ENCODE peak calls at places on chromosome 20, in seven cellular contexts. N, O, R, W, Z, S and P are unnamed samples.

GRCh38 chr20:17706632-17707031 is 6.9 kb downstream of the BANF2 start:
- DNase-seq in N (no peak), O (no peak), S (no peak), Z (no peak), R (no peak), W (no peak), P (no peak)

GRCh38 chr20:24560571-24561485 is 91.4 kb downstream of the SYNDIG1 start:
- DNase-seq in N (peak), Z (no peak), S (no peak), R (no peak), O (no peak), W (no peak), P (no peak)

GRCh38 chr20:25058797-25059486 is 1.0 kb upstream of the ACSS1 start:
- DNase-seq in R (peak), O (no peak), N (no peak), W (no peak), Z (peak), S (no peak), P (no peak)

GRCh38 chr20:63808145-63808724 is 22.8 kb downstream of the ZBTB46 start:
- DNase-seq in R (no peak), Z (no peak), N (no peak), W (no peak), S (no peak), O (no peak), P (no peak)

GRCh38 chr20:33656783-33657703 is 5.1 kb upstream of the C20orf144 start:
- DNase-seq in W (no peak), R (no peak), S (no peak), N (no peak), Z (no peak), O (no peak), P (no peak)

GRCh38 chr20:14600527-14600926 is 263.1 kb upstream of the FLRT3 start:
- DNase-seq in S (no peak), R (no peak), N (no peak), W (no peak), Z (no peak), O (no peak), P (no peak)

GRCh38 chr20:24684421-24684871 is 215.0 kb downstream of the SYNDIG1 start:
- DNase-seq in S (no peak), Z (no peak), R (no peak), O (no peak), N (no peak), W (no peak), P (no peak)

GRCh38 chr20:3663031-3663701 is at the start of gene GFRA4:
- DNase-seq in R (no peak), W (no peak), O (no peak), S (no peak), Z (peak), N (no peak), P (no peak)

GRCh38 chr20:53270792-53271375 is 298.7 kb downstream of the TSHZ2 start:
- DNase-seq in O (no peak), S (no peak), N (no peak), R (no peak), Z (no peak), W (no peak), P (no peak)

GRCh38 chr20:20188647-20189046 is 136.3 kb downstream of the CFAP61 start:
- DNase-seq in O (no peak), Z (no peak), W (no peak), R (no peak), S (no peak), N (no peak), P (no peak)

GRCh38 chr20:33526769-33527168 is 36.9 kb downstream of the CBFA2T2 start:
- DNase-seq in N (no peak), O (no peak), W (no peak), S (no peak), R (no peak), Z (no peak), P (no peak)

GRCh38 chr20:49460916-49461315 is 21.6 kb downstream of the KCNB1 start:
- DNase-seq in W (no peak), S (no peak), Z (no peak), R (no peak), O (no peak), N (peak), P (no peak)

GRCh38 chr20:55582498-55582897 is 422.8 kb downstream of the CBLN4 start:
- DNase-seq in R (no peak), W (no peak), Z (no peak), O (no peak), S (no peak), N (no peak), P (no peak)

GRCh38 chr20:41182296-41183212 is 45.2 kb downstream of the PLCG1 start:
- DNase-seq in N (peak), O (no peak), Z (no peak), R (no peak), W (no peak), S (peak), P (no peak)

GRCh38 chr20:41316009-41316408 is 1.5 kb downstream of the ZHX3 start:
- DNase-seq in N (no peak), R (peak), W (no peak), S (no peak), O (no peak), Z (no peak), P (no peak)

GRCh38 chr20:63099426-63100267 is 92.9 kb upstream of the BHLHE23 start:
- DNase-seq in Z (no peak), R (no peak), O (no peak), N (no peak), S (no peak), W (no peak), P (no peak)

GRCh38 chr20:46588532-46589509 is 38.4 kb upstream of the OCSTAMP start:
- DNase-seq in N (no peak), O (no peak), W (no peak), R (no peak), Z (no peak), S (no peak), P (no peak)

GRCh38 chr20:9040874-9041524 is 27.9 kb upstream of the PLCB4 start:
- DNase-seq in N (no peak), W (no peak), S (no peak), Z (no peak), O (no peak), R (no peak), P (no peak)

GRCh38 chr20:63471719-63472158 is 716 bp downstream of the KCNQ2 start:
- DNase-seq in N (no peak), S (no peak), W (no peak), R (no peak), Z (peak), O (no peak), P (no peak)

GRCh38 chr20:62214067-62214466 is 6.0 kb downstream of the HRH3 start:
- DNase-seq in W (no peak), N (no peak), S (no peak), R (no peak), Z (no peak), O (no peak), P (no peak)

GRCh38 chr20:57403216-57403615 is 12.0 kb downstream of the RBM38 start:
- DNase-seq in N (no peak), W (no peak), R (no peak), O (no peak), Z (no peak), S (no peak), P (no peak)

GRCh38 chr20:8246153-8246552 is 114.1 kb downstream of the PLCB1 start:
- DNase-seq in N (no peak), Z (no peak), R (no peak), O (no peak), S (no peak), W (no peak), P (no peak)

GRCh38 chr20:25046736-25047666 is 10.9 kb downstream of the ACSS1 start:
- DNase-seq in Z (no peak), R (no peak), N (no peak), S (no peak), O (no peak), W (no peak), P (no peak)

GRCh38 chr20:64136004-64136710 is 28.1 kb upstream of the MYT1 start:
- DNase-seq in S (no peak), W (no peak), Z (no peak), N (no peak), R (no peak), O (no peak), P (no peak)

GRCh38 chr20:61436674-61437279 is 184.7 kb downstream of the CDH4 start:
- DNase-seq in W (no peak), O (peak), R (peak), N (peak), S (peak), Z (peak), P (no peak)

GRCh38 chr20:32749914-32750637 is 6.8 kb upstream of the COMMD7 start:
- DNase-seq in Z (peak), O (peak), R (no peak), W (no peak), N (no peak), S (no peak), P (no peak)

GRCh38 chr20:20685635-20686034 is 26.8 kb downstream of the RALGAPA2 start:
- DNase-seq in W (no peak), N (no peak), O (no peak), Z (no peak), S (no peak), R (no peak), P (no peak)

GRCh38 chr20:47740225-47741184 is 44.8 kb downstream of the SULF2 start:
- DNase-seq in R (peak), N (no peak), Z (peak), O (no peak), S (no peak), W (peak), P (no peak)

GRCh38 chr20:63823691-63824311 is 7.3 kb downstream of the ZBTB46 start:
- DNase-seq in W (no peak), O (no peak), S (no peak), Z (no peak), R (no peak), N (no peak), P (no peak)

GRCh38 chr20:47781631-47782030 is 3.6 kb downstream of the SULF2 start:
- DNase-seq in O (no peak), S (no peak), W (no peak), R (no peak), Z (no peak), N (no peak), P (no peak)

GRCh38 chr20:53829086-53829703 is 235.6 kb upstream of the ZNF217 start:
- DNase-seq in R (peak), Z (no peak), W (peak), O (no peak), N (peak), S (no peak), P (peak)

GRCh38 chr20:58683132-58683531 is 9.5 kb upstream of the NPEPL1 start:
- DNase-seq in S (no peak), W (no peak), N (no peak), R (no peak), O (no peak), Z (no peak), P (no peak)
- TF ChIP-seq CTCF in S (no peak), W (no peak), N (no peak), R (no peak), O (no peak), Z (no peak), P (no peak)

GRCh38 chr20:51712501-51713212 is 55.5 kb downstream of the ATP9A start:
- DNase-seq in W (peak), O (no peak), R (peak), Z (peak), S (no peak), N (no peak), P (no peak)
- TF ChIP-seq CTCF in W (peak), O (peak), R (peak), Z (peak), S (peak), N (peak), P (peak)

DNA sequence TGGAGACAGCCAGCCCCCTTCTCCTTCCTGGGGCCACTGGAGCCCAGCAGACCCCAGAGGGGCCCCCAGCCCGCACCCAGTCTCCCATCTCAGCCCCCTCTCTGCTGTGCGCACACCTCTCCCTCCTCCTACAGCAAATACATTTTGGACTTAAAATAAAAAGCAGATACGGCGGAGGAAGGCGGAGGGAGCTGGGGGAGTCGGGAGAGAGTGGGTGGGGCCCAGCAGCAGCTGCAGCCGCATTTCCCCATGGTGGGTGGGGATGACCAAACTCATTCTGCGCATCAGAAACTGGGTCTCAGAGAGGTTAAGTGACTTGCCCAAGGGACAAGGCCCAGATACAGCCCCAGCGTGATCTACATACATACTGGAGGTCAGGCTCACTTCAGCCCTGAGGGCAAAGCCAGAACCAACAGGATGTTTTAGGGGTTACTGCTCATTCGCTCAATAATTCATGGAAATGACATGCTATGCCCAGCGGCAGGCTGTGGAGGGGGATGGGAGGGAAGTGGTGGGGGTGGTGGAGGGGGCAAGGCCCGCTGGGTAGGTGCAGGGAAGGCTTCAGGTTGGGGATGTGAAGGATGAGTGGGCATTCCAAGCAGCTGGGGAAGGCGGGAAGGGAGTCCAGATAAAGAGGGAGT is 30.8 kb downstream of the DLGAP4 start:
- DNase-seq in S (no peak), N (no peak), W (peak), O (no peak), Z (no peak), R (no peak), P (no peak)
- TF ChIP-seq CTCF in S (no peak), N (no peak), W (no peak), O (no peak), Z (no peak), R (no peak), P (no peak)

DNA sequence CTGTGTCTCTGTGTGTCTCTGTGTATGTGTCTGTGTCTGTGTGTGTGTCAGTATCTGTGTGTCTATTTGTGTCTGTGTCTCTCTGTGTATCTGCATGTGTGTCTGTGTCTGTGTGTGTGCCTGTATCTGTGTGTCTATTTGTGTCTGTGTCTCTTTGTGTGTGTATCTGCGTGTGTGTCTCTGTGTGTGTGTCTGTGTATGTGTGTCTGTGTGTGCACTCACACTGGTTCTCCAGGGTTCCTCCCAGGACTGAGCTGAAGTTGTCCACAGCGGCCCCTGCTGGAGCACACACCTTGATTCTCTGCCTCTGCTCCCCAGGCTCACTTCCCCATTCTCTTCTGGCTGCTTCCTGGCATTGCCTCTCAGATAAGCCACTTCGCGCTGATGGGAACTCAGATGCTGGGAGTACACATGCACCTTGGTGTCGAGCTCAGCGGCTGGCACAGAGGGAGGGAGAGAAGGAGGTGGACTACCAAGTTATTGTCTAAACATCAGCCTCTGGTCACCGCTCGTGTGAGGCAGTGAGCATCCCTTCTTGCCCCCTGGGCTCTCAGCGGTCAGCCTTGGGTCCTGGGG is 105.0 kb upstream of the NXT1 start:
- DNase-seq in R (peak), N (peak), O (peak), Z (peak), W (peak), S (peak), P (no peak)
- TF ChIP-seq CTCF in R (peak), N (peak), O (peak), Z (peak), W (peak), S (peak), P (peak)

DNA sequence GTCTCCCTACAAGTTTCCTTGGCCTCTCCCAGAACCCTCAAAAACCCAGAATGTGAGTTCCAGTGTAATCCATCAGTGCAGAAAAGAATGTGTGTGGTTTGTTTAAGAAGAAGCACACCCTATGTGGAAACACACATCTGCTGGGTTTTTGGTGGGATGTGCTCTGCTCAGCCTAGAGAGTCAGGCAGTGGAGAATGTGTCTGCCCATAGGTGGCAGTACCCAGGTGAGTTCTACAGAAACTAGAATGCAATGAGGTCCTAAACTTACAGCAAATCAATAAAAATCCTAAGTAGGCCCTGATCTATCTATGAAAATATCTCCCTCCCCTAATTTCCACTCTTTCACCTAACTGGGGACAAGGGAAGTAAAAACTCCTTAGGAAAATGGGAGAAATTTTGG is 437.3 kb downstream of the DHX35 start:
- DNase-seq in R (no peak), N (no peak), W (no peak), S (no peak), O (no peak), Z (no peak), P (no peak)
- TF ChIP-seq CTCF in R (no peak), N (no peak), W (no peak), S (peak), O (no peak), Z (no peak), P (no peak)

GRCh38 chr20:45154183-45154582 is 20.5 kb upstream of the PI3 start:
- DNase-seq in N (no peak), S (no peak), Z (no peak), R (peak), W (no peak), O (no peak), P (no peak)
- TF ChIP-seq CTCF in N (no peak), S (no peak), Z (no peak), R (no peak), W (no peak), O (no peak), P (peak)

DNA sequence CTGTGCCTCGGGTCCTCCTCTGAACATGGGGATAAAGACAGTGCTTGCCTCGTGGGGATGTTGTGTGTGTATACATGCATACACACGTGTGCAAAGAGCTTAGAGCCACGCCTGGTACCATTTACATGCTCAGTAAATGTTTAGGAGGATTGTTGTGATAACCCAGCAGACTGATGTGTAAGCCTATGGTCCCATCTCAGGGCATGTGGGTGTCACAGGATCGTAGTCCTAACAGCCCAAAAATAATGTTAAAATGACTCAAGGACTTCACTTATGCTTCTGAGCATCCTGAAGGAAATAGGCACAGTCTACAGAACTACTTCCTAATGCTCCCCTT is 12.4 kb upstream of the BPI start:
- DNase-seq in N (no peak), W (no peak), R (no peak), Z (no peak), O (no peak), S (no peak), P (no peak)
- TF ChIP-seq CTCF in N (no peak), W (no peak), R (no peak), Z (no peak), O (no peak), S (no peak), P (no peak)

GRCh38 chr20:38337561-38338140 is 8.6 kb upstream of the LBP start:
- DNase-seq in S (peak), O (peak), Z (peak), W (peak), R (peak), N (peak), P (no peak)
- TF ChIP-seq CTCF in S (peak), O (peak), Z (peak), W (peak), R (peak), N (peak), P (peak)

DNA sequence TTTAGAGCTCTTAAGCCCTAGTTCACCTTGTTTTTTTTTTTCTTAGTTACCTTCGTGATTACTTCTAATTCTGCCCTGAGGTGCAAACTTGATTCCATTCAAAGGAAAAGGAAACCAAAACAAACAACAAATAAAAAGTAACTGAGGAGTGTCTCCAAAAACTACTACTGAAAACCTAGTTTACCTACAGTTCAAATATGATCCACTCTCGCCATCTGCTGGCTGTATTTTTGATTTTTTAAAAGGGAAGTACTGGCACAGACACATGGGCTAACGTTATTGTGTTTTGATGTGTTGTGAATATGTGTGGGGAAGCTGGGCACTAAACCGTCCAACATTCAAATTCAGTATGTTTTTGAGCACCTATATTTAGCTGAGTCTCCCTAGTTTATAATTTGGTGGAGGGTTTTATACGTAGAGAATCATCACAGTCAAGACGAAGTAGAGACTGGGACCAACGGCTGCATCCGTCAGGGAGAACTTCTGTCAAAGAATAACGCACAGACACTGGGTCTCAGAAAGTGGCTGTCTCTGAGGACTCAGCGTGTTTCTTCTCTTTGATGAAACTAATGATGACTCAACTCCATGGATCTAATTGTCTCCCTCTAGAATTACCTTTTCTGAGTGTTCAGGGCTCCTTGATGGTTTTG is 373.5 kb upstream of the BTBD3 start:
- DNase-seq in W (no peak), N (peak), S (peak), O (peak), R (peak), Z (peak), P (peak)
- TF ChIP-seq CTCF in W (no peak), N (peak), S (peak), O (peak), R (peak), Z (peak), P (peak)

GRCh38 chr20:22385602-22386299 is 198.6 kb downstream of the FOXA2 start:
- DNase-seq in S (no peak), R (peak), N (peak), O (no peak), W (peak), Z (peak), P (no peak)
- TF ChIP-seq CTCF in S (peak), R (peak), N (peak), O (no peak), W (peak), Z (peak), P (peak)